ENCODE peak calls at places on chromosomes 16 and 17, in seven cellular contexts. B, N, R, Y, P, D and A are unnamed samples.

GRCh38 chr17:73760186-73760758 is 116.0 kb upstream of the SDK2 start:
- DNase-seq in R (no peak), N (no peak), Y (peak), B (no peak), D (no peak), P (no peak), A (no peak)

GRCh38 chr16:4487955-4488481 is 11.8 kb downstream of the HMOX2 start:
- DNase-seq in B (no peak), P (no peak), D (no peak), Y (no peak), N (no peak), R (no peak), A (peak)

GRCh38 chr16:65832679-65833078 is 533.8 kb upstream of the CDH5 start:
- DNase-seq in B (no peak), R (no peak), D (no peak), N (no peak), P (no peak), Y (no peak), A (no peak)

GRCh38 chr17:64378890-64379354 is 11.7 kb downstream of the PECAM1 start:
- DNase-seq in R (no peak), D (peak), B (no peak), N (no peak), Y (no peak), P (no peak), A (peak)

GRCh38 chr16:53372942-53373871 is 61.1 kb upstream of the RBL2 start:
- DNase-seq in D (no peak), P (no peak), N (no peak), B (peak), Y (peak), R (no peak), A (no peak)

GRCh38 chr16:57462209-57462977 is at the start of gene POLR2C:
- DNase-seq in Y (peak), N (peak), P (peak), B (peak), D (peak), R (peak), A (peak)

GRCh38 chr17:7932483-7932891 is 481 bp downstream of the CNTROB start:
- DNase-seq in Y (peak), B (no peak), R (no peak), D (peak), P (no peak), N (peak), A (peak)

GRCh38 chr16:71807905-71808592 is 585 bp downstream of the AP1G1 start:
- DNase-seq in P (no peak), R (no peak), B (peak), N (no peak), D (peak), Y (no peak), A (peak)

GRCh38 chr16:22353188-22353919 is 21.1 kb downstream of the CDR2 start:
- DNase-seq in Y (no peak), D (no peak), B (no peak), N (no peak), P (no peak), R (peak), A (peak)

GRCh38 chr17:43531082-43531378 is 15.1 kb downstream of the ETV4 start:
- DNase-seq in R (no peak), Y (no peak), N (no peak), D (no peak), P (no peak), B (no peak), A (no peak)

GRCh38 chr16:51449441-51449840 is 298.4 kb upstream of the SALL1 start:
- DNase-seq in D (no peak), Y (no peak), B (no peak), P (no peak), R (no peak), N (no peak), A (no peak)

GRCh38 chr16:27511657-27512056 is 38.1 kb downstream of the GTF3C1 start:
- DNase-seq in R (no peak), P (no peak), B (no peak), N (peak), D (no peak), Y (no peak), A (no peak)

GRCh38 chr17:12721581-12721980 is 55.9 kb downstream of the MYOCD start:
- DNase-seq in R (no peak), B (no peak), D (no peak), P (no peak), Y (no peak), N (no peak), A (no peak)

GRCh38 chr17:48547839-48548686 is 3.2 kb upstream of the HOXB2 start:
- DNase-seq in B (no peak), P (no peak), R (no peak), D (no peak), N (no peak), Y (no peak), A (no peak)

GRCh38 chr17:50834126-50834785 is 1.1 kb upstream of the WFIKKN2 start:
- DNase-seq in P (no peak), R (no peak), D (peak), B (no peak), N (no peak), Y (no peak), A (no peak)

GRCh38 chr17:57050303-57050702 is 34.7 kb upstream of the AKAP1 start:
- DNase-seq in R (no peak), P (no peak), D (no peak), B (no peak), Y (no peak), N (no peak), A (no peak)

DNA sequence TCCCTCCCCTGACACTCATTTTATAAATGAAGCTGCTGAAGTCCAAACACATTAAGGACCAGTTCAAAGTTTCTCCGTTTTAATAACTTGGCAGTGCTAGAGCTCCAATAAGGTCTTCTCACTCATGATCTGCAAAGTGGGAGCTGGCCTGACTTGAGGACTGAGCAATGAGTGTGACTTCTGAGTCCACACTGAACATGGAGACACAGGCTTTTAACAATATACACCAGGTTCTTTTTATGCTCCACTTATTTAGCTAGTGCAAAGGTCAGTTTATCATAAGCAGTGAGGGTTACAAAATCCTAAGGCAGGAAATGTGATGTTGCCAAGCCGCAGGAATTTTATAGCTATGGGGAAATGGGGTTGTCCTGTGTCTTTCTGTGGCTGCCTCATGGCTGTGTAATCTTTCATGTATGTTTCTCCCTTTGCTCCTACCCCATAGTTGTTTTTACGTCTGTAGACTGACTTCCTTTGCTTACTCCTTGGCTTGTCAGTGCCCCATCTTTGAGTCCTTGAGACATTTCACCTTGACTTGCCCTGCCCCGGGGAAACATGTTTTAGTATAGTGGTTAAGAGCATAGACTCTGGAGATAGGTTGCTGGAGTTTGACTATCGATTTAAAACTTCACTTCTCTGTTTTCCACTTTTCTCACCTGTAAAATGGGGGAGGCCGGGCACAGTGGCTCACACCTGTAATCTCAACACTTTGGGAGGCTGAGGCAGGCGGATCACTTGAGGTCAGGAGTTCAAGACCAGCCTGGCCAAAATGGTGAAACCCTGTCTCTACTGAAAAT is 12.2 kb upstream of the MMD start:
- DNase-seq in Y (no peak), R (peak), P (no peak), D (no peak), B (no peak), N (no peak), A (peak)
- H3K4me3 ChIP-seq in Y (no peak), R (no peak), P (no peak), D (no peak), B (no peak), N (no peak), A (no peak)

GRCh38 chr17:59856859-59857794 is 35.6 kb downstream of the TUBD1 start:
- DNase-seq in B (no peak), R (no peak), N (no peak), Y (no peak), D (no peak), P (no peak), A (no peak)

GRCh38 chr17:59858167-59858790 is 34.5 kb downstream of the TUBD1 start:
- DNase-seq in R (peak), Y (no peak), D (no peak), B (no peak), N (no peak), P (no peak), A (no peak)

GRCh38 chr17:59863607-59864006 is 29.1 kb downstream of the TUBD1 start:
- DNase-seq in N (no peak), B (no peak), D (no peak), P (no peak), Y (no peak), R (no peak), A (no peak)

GRCh38 chr17:59859444-59860025 is 33.2 kb downstream of the TUBD1 start:
- DNase-seq in Y (no peak), B (no peak), D (no peak), R (peak), N (no peak), P (no peak), A (peak)
- TF ChIP-seq CTCF in Y (peak), B (no peak), D (peak), R (peak), N (peak), P (peak), A (peak)

DNA sequence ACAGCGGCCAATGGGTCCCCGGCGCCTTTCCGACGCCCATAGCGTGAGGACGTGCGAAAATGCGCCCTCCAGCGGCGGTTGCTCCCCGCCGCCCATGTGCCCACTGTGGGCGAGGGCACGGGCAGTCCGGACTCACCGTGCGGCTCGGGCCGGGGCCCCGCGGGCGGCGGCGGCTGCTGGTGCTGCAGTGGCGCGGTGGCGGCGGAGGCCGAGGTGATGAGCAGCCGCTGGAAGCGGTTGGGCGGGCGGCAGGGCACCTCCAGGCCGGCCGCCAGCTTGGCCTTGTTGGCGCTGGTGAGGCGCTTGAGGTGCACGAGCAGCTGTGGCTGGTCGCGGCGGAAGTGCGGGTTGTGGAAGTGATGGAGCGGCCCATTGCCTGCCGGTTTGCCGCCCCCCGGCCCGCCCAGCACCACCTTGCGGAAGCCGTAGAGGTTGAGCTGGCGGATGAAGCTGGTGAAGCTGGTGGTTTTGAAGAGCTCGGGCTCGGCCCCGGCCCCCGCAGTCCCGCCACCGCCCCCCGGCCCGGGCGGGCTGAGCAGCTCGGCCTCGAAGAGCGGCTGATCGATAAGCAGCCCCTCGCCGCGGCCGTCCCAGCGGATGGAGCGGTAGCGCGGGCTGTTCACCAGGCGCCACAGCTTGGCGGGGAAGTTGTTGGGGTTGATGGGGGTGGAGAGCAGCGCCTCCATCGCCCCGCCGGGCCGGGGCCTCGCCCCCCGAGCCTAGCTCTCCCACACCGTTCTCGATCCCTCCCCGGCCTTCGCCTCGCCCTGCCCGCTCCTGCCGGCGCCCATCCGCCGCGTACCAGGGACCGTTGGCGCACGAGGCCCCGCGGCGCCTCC is at the start of gene HSF5:
- DNase-seq in Y (no peak), D (no peak), R (no peak), N (peak), P (no peak), B (no peak), A (peak)
- H3K4me3 ChIP-seq in Y (no peak), D (no peak), R (no peak), N (no peak), P (no peak), B (no peak), A (peak)

GRCh38 chr17:76940738-76941350 is 72.6 kb downstream of the MGAT5B start:
- DNase-seq in R (no peak), P (no peak), D (no peak), N (no peak), B (no peak), Y (no peak), A (peak)
- TF ChIP-seq CTCF in R (peak), P (peak), D (no peak), N (no peak), B (no peak), Y (peak), A (peak)

GRCh38 chr16:68084504-68085258 is 489 bp upstream of the NFATC3 start:
- DNase-seq in P (peak), N (peak), Y (peak), D (peak), R (no peak), B (peak), A (peak)
- H3K4me3 ChIP-seq in P (peak), N (peak), Y (peak), D (peak), R (peak), B (peak), A (peak)

GRCh38 chr16:30557397-30557949 is 701 bp downstream of the ZNF764 start:
- DNase-seq in D (no peak), N (peak), Y (no peak), P (peak), B (no peak), R (no peak), A (no peak)
- TF ChIP-seq CTCF in D (no peak), N (no peak), Y (no peak), P (no peak), B (no peak), R (no peak), A (no peak)